ENCODE peak calls at places on chromosomes 4 and X, in five cellular contexts. One of them, this sample, is unnamed. For H3K9me3 and H3K4me1, the result is how much of the 10 kb centered on the place peaks cover.

GRCh38 chr4:48127882-48128394 is 6.1 kb downstream of the TXK start:
- DNase-seq in Peyer's patch: peak
- DNase-seq in pancreas: peak
- DNase-seq in adrenal gland: peak
- DNase-seq in fibroblast of lung: peak
- DNase-seq in this sample: peak

GRCh38 chr4:145554691-145555090 is 64.5 kb upstream of the MMAA start:
- DNase-seq in Peyer's patch: no peak
- DNase-seq in pancreas: no peak
- DNase-seq in adrenal gland: no peak
- DNase-seq in fibroblast of lung: no peak
- DNase-seq in this sample: no peak

GRCh38 chr4:105622269-105622668 is 69.8 kb downstream of the ARHGEF38 start:
- DNase-seq in Peyer's patch: no peak
- DNase-seq in pancreas: no peak
- DNase-seq in adrenal gland: no peak
- DNase-seq in fibroblast of lung: peak
- DNase-seq in this sample: peak

GRCh38 chrX:26649534-26649933 is 433.6 kb downstream of the MAGEB5 start:
- DNase-seq in Peyer's patch: no peak
- DNase-seq in pancreas: no peak
- DNase-seq in adrenal gland: no peak
- DNase-seq in fibroblast of lung: peak
- DNase-seq in this sample: peak

GRCh38 chrX:150766351-150767044 is 73.3 kb downstream of the MTMR1 start:
- DNase-seq in Peyer's patch: no peak
- DNase-seq in pancreas: no peak
- DNase-seq in adrenal gland: no peak
- DNase-seq in fibroblast of lung: no peak
- DNase-seq in this sample: no peak

GRCh38 chrX:9293051-9293496 is 171.8 kb upstream of the TBL1X start:
- DNase-seq in Peyer's patch: no peak
- DNase-seq in pancreas: no peak
- DNase-seq in adrenal gland: no peak
- DNase-seq in fibroblast of lung: no peak
- DNase-seq in this sample: peak

GRCh38 chr4:55175779-55176231 is 50.4 kb upstream of the KDR start:
- DNase-seq in Peyer's patch: no peak
- DNase-seq in pancreas: no peak
- DNase-seq in adrenal gland: no peak
- DNase-seq in fibroblast of lung: peak
- DNase-seq in this sample: peak

GRCh38 chr4:174358823-174359222 is 75.1 kb downstream of the CEP44 start:
- DNase-seq in Peyer's patch: no peak
- DNase-seq in pancreas: no peak
- DNase-seq in adrenal gland: no peak
- DNase-seq in fibroblast of lung: peak
- DNase-seq in this sample: peak

GRCh38 chrX:23782455-23782854 is 518 bp upstream of the SAT1 start:
- DNase-seq in Peyer's patch: no peak
- DNase-seq in pancreas: no peak
- DNase-seq in adrenal gland: no peak
- DNase-seq in fibroblast of lung: no peak
- DNase-seq in this sample: no peak

GRCh38 chr4:3204021-3204431 is 44.9 kb upstream of the MSANTD1 start:
- DNase-seq in Peyer's patch: no peak
- DNase-seq in pancreas: peak
- DNase-seq in adrenal gland: peak
- DNase-seq in fibroblast of lung: peak
- DNase-seq in this sample: peak

GRCh38 chr4:75545526-75545925 is 10.3 kb upstream of the ODAPH start:
- DNase-seq in Peyer's patch: no peak
- DNase-seq in pancreas: no peak
- DNase-seq in adrenal gland: no peak
- DNase-seq in fibroblast of lung: no peak
- DNase-seq in this sample: no peak

GRCh38 chrX:21770631-21771321 is 12.9 kb upstream of the SMPX start:
- DNase-seq in Peyer's patch: no peak
- DNase-seq in pancreas: no peak
- DNase-seq in adrenal gland: no peak
- DNase-seq in fibroblast of lung: no peak
- DNase-seq in this sample: no peak

GRCh38 chrX:153886915-153887314 is 942 bp upstream of the L1CAM start:
- DNase-seq in Peyer's patch: no peak
- DNase-seq in pancreas: no peak
- DNase-seq in adrenal gland: no peak
- DNase-seq in fibroblast of lung: no peak
- DNase-seq in this sample: no peak

GRCh38 chr4:65651031-65651430 is 19.3 kb downstream of the EPHA5 start:
- DNase-seq in Peyer's patch: no peak
- DNase-seq in pancreas: no peak
- DNase-seq in adrenal gland: no peak
- DNase-seq in fibroblast of lung: no peak
- DNase-seq in this sample: no peak

GRCh38 chr4:65654976-65655375 is 15.3 kb downstream of the EPHA5 start:
- DNase-seq in Peyer's patch: no peak
- DNase-seq in pancreas: no peak
- DNase-seq in adrenal gland: no peak
- DNase-seq in fibroblast of lung: no peak
- DNase-seq in this sample: no peak

GRCh38 chr4:65658117-65658516 is 12.2 kb downstream of the EPHA5 start:
- DNase-seq in Peyer's patch: no peak
- DNase-seq in pancreas: no peak
- DNase-seq in adrenal gland: no peak
- DNase-seq in fibroblast of lung: no peak
- DNase-seq in this sample: no peak

GRCh38 chr4:65653740-65654361 is 16.4 kb downstream of the EPHA5 start:
- DNase-seq in Peyer's patch: no peak
- DNase-seq in pancreas: no peak
- DNase-seq in adrenal gland: no peak
- DNase-seq in fibroblast of lung: no peak
- DNase-seq in this sample: no peak

GRCh38 chr4:65656008-65656407 is 14.3 kb downstream of the EPHA5 start:
- DNase-seq in Peyer's patch: no peak
- DNase-seq in pancreas: no peak
- DNase-seq in adrenal gland: no peak
- DNase-seq in fibroblast of lung: no peak
- DNase-seq in this sample: no peak
- H3K4me3 ChIP-seq in Peyer's patch: no peak
- H3K4me3 ChIP-seq in pancreas: no peak
- H3K4me3 ChIP-seq in adrenal gland: no peak
- H3K4me3 ChIP-seq in fibroblast of lung: no peak
- H3K4me3 ChIP-seq in this sample: no peak

DNA sequence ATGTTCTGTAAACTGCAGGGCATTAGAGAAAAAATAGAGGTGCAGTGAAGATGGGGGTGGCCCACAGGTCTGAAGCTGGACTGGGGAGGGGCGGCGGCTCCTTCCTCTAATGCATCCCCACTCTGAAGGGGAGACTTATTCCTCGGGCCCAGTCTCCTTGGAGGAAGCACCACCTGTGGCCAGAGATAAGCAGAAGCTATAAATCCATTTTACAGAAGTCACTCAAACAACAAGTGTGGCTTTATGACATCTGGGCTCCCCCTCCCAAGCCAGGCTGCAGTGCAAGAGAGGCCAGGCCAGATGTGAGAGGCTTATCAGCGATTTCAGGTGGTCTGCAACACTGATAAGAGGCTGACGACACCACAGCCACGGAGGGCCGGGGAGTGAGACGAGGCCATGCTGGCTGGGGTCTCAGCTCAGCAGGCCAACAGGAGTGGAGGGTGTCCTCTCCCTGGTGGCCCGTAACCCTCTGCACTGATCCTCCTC is 15.8 kb downstream of the CYTL1 start:
- DNase-seq in Peyer's patch: no peak
- DNase-seq in pancreas: no peak
- DNase-seq in adrenal gland: no peak
- DNase-seq in fibroblast of lung: no peak
- DNase-seq in this sample: no peak
- H3K9me3 ChIP-seq in Peyer's patch: under half
- H3K9me3 ChIP-seq in pancreas: under half
- H3K9me3 ChIP-seq in adrenal gland: under half
- H3K9me3 ChIP-seq in fibroblast of lung: under half
- H3K9me3 ChIP-seq in this sample: under half

DNA sequence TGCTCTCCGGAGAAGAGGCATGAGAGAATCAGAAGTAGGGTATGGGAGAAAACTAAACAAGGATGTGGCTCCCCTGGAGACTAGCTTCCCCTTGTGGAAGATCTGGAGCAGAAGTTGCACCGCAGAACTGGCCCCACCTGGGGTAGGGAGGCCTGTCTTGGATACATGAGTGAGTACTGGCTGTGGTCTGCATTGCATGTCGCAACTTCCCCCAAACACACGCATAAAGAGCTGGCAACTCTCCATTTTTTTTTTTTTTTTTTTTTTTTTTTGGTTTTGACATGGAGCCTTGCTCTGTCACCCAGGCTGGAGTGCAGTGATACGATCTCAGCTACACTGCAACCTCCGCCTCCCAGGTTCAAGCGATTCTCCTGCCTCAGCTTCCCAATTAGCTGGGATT is 119.9 kb downstream of the EGF start:
- DNase-seq in Peyer's patch: no peak
- DNase-seq in pancreas: peak
- DNase-seq in adrenal gland: peak
- DNase-seq in fibroblast of lung: no peak
- DNase-seq in this sample: no peak
- H3K4me1 ChIP-seq in Peyer's patch: under half
- H3K4me1 ChIP-seq in pancreas: under half
- H3K4me1 ChIP-seq in adrenal gland: under half
- H3K4me1 ChIP-seq in fibroblast of lung: under half
- H3K4me1 ChIP-seq in this sample: under half

DNA sequence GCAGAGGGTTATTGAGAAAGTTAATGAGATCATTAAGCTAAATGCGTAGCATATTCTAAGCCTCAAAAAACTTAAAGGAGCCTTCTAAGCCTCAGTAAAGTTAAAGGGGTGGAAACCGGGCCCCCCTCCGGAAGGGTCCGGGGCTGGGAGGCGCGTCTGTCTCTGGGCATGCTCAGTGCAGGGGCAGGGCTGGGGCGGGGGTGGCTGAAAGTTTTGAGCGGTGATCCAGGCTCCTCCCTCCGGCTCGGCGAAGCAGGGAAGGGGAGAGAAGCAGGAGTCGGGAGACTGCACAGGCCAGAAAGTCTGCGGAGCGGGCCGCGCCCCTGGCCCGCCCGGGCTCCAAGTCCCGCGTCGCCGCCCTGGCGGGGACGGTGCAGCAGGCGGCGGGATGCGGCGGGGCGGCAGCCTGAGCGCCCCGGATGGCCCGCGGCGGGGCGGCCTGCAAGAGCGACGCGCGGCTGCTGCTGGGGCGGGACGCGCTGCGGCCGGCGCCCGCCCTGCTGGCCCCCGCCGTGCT is at the start of gene EVC:
- DNase-seq in Peyer's patch: peak
- DNase-seq in pancreas: peak
- DNase-seq in adrenal gland: peak
- DNase-seq in fibroblast of lung: peak
- DNase-seq in this sample: peak
- H3K4me3 ChIP-seq in Peyer's patch: peak
- H3K4me3 ChIP-seq in pancreas: peak
- H3K4me3 ChIP-seq in adrenal gland: no peak
- H3K4me3 ChIP-seq in fibroblast of lung: peak
- H3K4me3 ChIP-seq in this sample: peak

GRCh38 chr4:253936-254756 is 51.1 kb downstream of the ZNF732 start:
- DNase-seq in Peyer's patch: no peak
- DNase-seq in pancreas: no peak
- DNase-seq in adrenal gland: no peak
- DNase-seq in fibroblast of lung: no peak
- DNase-seq in this sample: no peak
- H3K9me3 ChIP-seq in Peyer's patch: half or more
- H3K9me3 ChIP-seq in pancreas: under half
- H3K9me3 ChIP-seq in adrenal gland: under half
- H3K9me3 ChIP-seq in fibroblast of lung: under half
- H3K9me3 ChIP-seq in this sample: under half

GRCh38 chr4:89301902-89302301 is 5.7 kb downstream of the GPRIN3 start:
- DNase-seq in Peyer's patch: no peak
- DNase-seq in pancreas: no peak
- DNase-seq in adrenal gland: no peak
- DNase-seq in fibroblast of lung: no peak
- DNase-seq in this sample: no peak
- H3K4me1 ChIP-seq in Peyer's patch: under half
- H3K4me1 ChIP-seq in pancreas: half or more
- H3K4me1 ChIP-seq in adrenal gland: under half
- H3K4me1 ChIP-seq in fibroblast of lung: under half
- H3K4me1 ChIP-seq in this sample: half or more

This sample was measured in cardiac muscle cell.